ENCODE peak calls at places on chromosomes 2 and 18, in nine cellular contexts. L, R, F, D, C, H, J, U and V are unnamed samples.

GRCh38 chr2:237296756-237297155 is 117.2 kb downstream of the COL6A3 start:
- DNase-seq in L (no peak), R (peak; percentile 71), F (no peak), D (no peak), C (no peak), H (no peak), J (no peak), U (no peak), V (no peak)

GRCh38 chr2:100242416-100242815 is 79.9 kb downstream of the LONRF2 start:
- DNase-seq in L (no peak), R (no peak), F (no peak), D (no peak), C (no peak), H (no peak), J (no peak), U (no peak), V (no peak)

GRCh38 chr18:36315736-36316135 is 18.2 kb downstream of the FHOD3 start:
- DNase-seq in L (no peak), R (no peak), F (peak; percentile 86), D (peak; percentile 60), C (peak; percentile 60), H (no peak), J (no peak), U (no peak), V (no peak)

GRCh38 chr2:236121546-236121945 is 46.6 kb downstream of the GBX2 start:
- DNase-seq in L (no peak), R (no peak), F (no peak), D (no peak), C (peak; percentile 24), H (no peak), J (no peak), U (no peak), V (no peak)

GRCh38 chr18:23354625-23355024 is 98.5 kb upstream of the RIOK3 start:
- DNase-seq in L (no peak), R (no peak), F (no peak), D (peak; percentile 74), C (peak; percentile 79), H (no peak), J (no peak), U (no peak), V (no peak)

GRCh38 chr18:79613186-79613931 is 66.2 kb upstream of the CTDP1 start:
- DNase-seq in L (no peak), R (peak; percentile 55), F (no peak), D (no peak), C (no peak), H (no peak), J (no peak), U (no peak), V (no peak)

GRCh38 chr18:34858188-34858587 is 148.1 kb downstream of the DTNA start:
- DNase-seq in L (no peak), R (no peak), F (no peak), D (no peak), C (no peak), H (no peak), J (no peak), U (no peak), V (no peak)

GRCh38 chr2:85949280-85949679 is 60.5 kb upstream of the ST3GAL5 start:
- DNase-seq in L (no peak), R (no peak), F (no peak), D (no peak), C (no peak), H (no peak), J (no peak), U (no peak), V (no peak)

GRCh38 chr2:238462782-238463396 is 36.2 kb downstream of the ASB1 start:
- DNase-seq in L (peak; percentile 64), R (no peak), F (peak; percentile 69), D (peak; percentile 29), C (peak; percentile 59), H (no peak), J (no peak), U (no peak), V (peak; percentile 86)

GRCh38 chr2:209600257-209601180 is 171.1 kb upstream of the UNC80 start:
- DNase-seq in L (no peak), R (no peak), F (peak; percentile 96), D (no peak), C (no peak), H (no peak), J (no peak), U (no peak), V (no peak)

GRCh38 chr2:239498576-239498975 is 97.8 kb upstream of the HDAC4 start:
- DNase-seq in L (no peak), R (no peak), F (no peak), D (no peak), C (no peak), H (no peak), J (no peak), U (no peak), V (no peak)

GRCh38 chr2:239178954-239179353 is 221.9 kb downstream of the HDAC4 start:
- DNase-seq in L (no peak), R (peak; percentile 62), F (no peak), D (no peak), C (no peak), H (no peak), J (no peak), U (no peak), V (no peak)

GRCh38 chr2:29940706-29941105 is 19.3 kb upstream of the ALK start:
- DNase-seq in L (no peak), R (peak; percentile 74), F (no peak), D (no peak), C (peak; percentile 18), H (no peak), J (no peak), U (no peak), V (no peak)

GRCh38 chr18:36450264-36450663 is 152.8 kb downstream of the FHOD3 start:
- DNase-seq in L (no peak), R (no peak), F (no peak), D (no peak), C (no peak), H (no peak), J (no peak), U (no peak), V (no peak)

GRCh38 chr2:238873841-238874240 is 26.0 kb downstream of the TWIST2 start:
- DNase-seq in L (no peak), R (no peak), F (no peak), D (no peak), C (no peak), H (no peak), J (no peak), U (no peak), V (no peak)

GRCh38 chr18:68354176-68354575 is 360.7 kb downstream of the TMX3 start:
- DNase-seq in L (no peak), R (no peak), F (no peak), D (no peak), C (peak; percentile 20), H (no peak), J (no peak), U (no peak), V (no peak)

GRCh38 chr18:55012041-55012440 is 52.8 kb upstream of the CCDC68 start:
- DNase-seq in L (no peak), R (no peak), F (no peak), D (peak; percentile 28), C (peak; percentile 83), H (no peak), J (no peak), U (no peak), V (no peak)

GRCh38 chr2:145682536-145683157 is 1162.7 kb upstream of the ZEB2 start:
- DNase-seq in L (no peak), R (no peak), F (no peak), D (no peak), C (peak; percentile 14), H (no peak), J (no peak), U (no peak), V (no peak)

GRCh38 chr2:197028230-197028629 is 101.7 kb upstream of the PGAP1 start:
- DNase-seq in L (peak; percentile 71), R (no peak), F (no peak), D (no peak), C (peak; percentile 90), H (no peak), J (no peak), U (no peak), V (no peak)

GRCh38 chr2:85886141-85886540 is 2.6 kb downstream of the ST3GAL5 start:
- DNase-seq in L (no peak), R (no peak), F (no peak), D (no peak), C (no peak), H (no peak), J (no peak), U (no peak), V (no peak)

GRCh38 chr2:102968375-102968774 is 206.5 kb downstream of the TMEM182 start:
- DNase-seq in L (no peak), R (no peak), F (no peak), D (no peak), C (no peak), H (no peak), J (no peak), U (no peak), V (no peak)